ENCODE peak calls at places on chromosome 1, in nine cellular contexts. B, R, K, C, Z, H, E, M and G are unnamed samples. For H3K36me3, the result is how much of the 10 kb centered on the place peaks cover.

GRCh38 chr1:16232316-16232710 is 4.7 kb downstream of the CPLANE2 start:
- DNase-seq in E (no peak), R (no peak), H (no peak), B (no peak), M (no peak), Z (no peak), C (no peak), K (no peak), G (no peak)

GRCh38 chr1:199129247-199129646 is 490.4 kb downstream of the PTPRC start:
- DNase-seq in H (no peak), Z (no peak), R (no peak), E (no peak), B (no peak), K (no peak), M (no peak), C (no peak), G (no peak)

GRCh38 chr1:3000214-3000613 is 21.1 kb upstream of the ACTRT2 start:
- DNase-seq in K (no peak), C (no peak), H (peak), Z (no peak), B (no peak), M (no peak), E (no peak), R (no peak), G (no peak)

GRCh38 chr1:170765712-170766330 is 101.9 kb downstream of the PRRX1 start:
- DNase-seq in M (no peak), C (no peak), B (no peak), Z (no peak), R (no peak), H (no peak), K (no peak), E (no peak), G (no peak)

GRCh38 chr1:151175036-151175741 is 592 bp downstream of the TMOD4 start:
- DNase-seq in R (peak), M (no peak), B (no peak), E (no peak), C (no peak), H (no peak), Z (no peak), K (no peak), G (no peak)

GRCh38 chr1:236809133-236809532 is 14.0 kb downstream of the MTR start:
- DNase-seq in K (no peak), C (no peak), E (peak), Z (no peak), B (no peak), R (no peak), H (no peak), M (no peak), G (no peak)

GRCh38 chr1:170663011-170663410 is 920 bp upstream of the PRRX1 start:
- DNase-seq in E (no peak), H (no peak), Z (no peak), M (no peak), K (no peak), B (no peak), R (no peak), C (no peak), G (no peak)

GRCh38 chr1:225483818-225484656 is 56.2 kb upstream of the LBR start:
- DNase-seq in H (no peak), B (no peak), E (no peak), M (no peak), C (no peak), Z (peak), R (no peak), K (no peak), G (no peak)

GRCh38 chr1:11838349-11839272 is 9.0 kb downstream of the NPPA start:
- DNase-seq in E (peak), K (peak), H (peak), M (peak), Z (peak), R (peak), B (peak), C (peak), G (peak)

GRCh38 chr1:8315573-8316475 is 2.1 kb upstream of the SLC45A1 start:
- DNase-seq in E (no peak), H (no peak), K (no peak), C (no peak), M (peak), B (no peak), R (no peak), Z (no peak), G (peak)

GRCh38 chr1:77060000-77060399 is 159.2 kb downstream of the PIGK start:
- DNase-seq in Z (peak), C (no peak), M (no peak), H (no peak), B (no peak), K (peak), E (peak), R (no peak), G (no peak)

GRCh38 chr1:183567584-183567983 is 22.7 kb downstream of the NCF2 start:
- DNase-seq in C (peak), H (no peak), K (no peak), M (no peak), B (peak), R (peak), E (peak), Z (peak), G (peak)

GRCh38 chr1:109618614-109619404 is 607 bp downstream of the GNAT2 start:
- DNase-seq in Z (no peak), E (peak), M (peak), H (no peak), R (no peak), K (no peak), B (no peak), C (no peak), G (peak)

GRCh38 chr1:234658143-234658542 is 48.2 kb upstream of the IRF2BP2 start:
- DNase-seq in H (no peak), Z (peak), R (no peak), E (peak), M (peak), K (no peak), B (no peak), C (peak), G (peak)

GRCh38 chr1:212981025-212981495 is 30.7 kb downstream of the VASH2 start:
- DNase-seq in H (no peak), M (no peak), Z (peak), K (no peak), E (peak), C (peak), B (peak), R (peak), G (peak)

GRCh38 chr1:78032964-78033796 is 12.6 kb upstream of the GIPC2 start:
- DNase-seq in R (no peak), M (no peak), E (no peak), C (no peak), H (no peak), B (no peak), Z (no peak), K (no peak), G (no peak)

GRCh38 chr1:156249593-156249992 is 1.7 kb upstream of the PAQR6 start:
- DNase-seq in C (no peak), H (no peak), R (no peak), Z (no peak), K (no peak), E (no peak), M (no peak), B (no peak), G (no peak)

GRCh38 chr1:54766726-54767125 is 2.4 kb upstream of the PARS2 start:
- DNase-seq in C (no peak), H (no peak), M (no peak), E (no peak), Z (no peak), R (no peak), B (no peak), K (no peak), G (no peak)

GRCh38 chr1:154346276-154346914 is 21.1 kb downstream of the ATP8B2 start:
- DNase-seq in R (no peak), Z (no peak), E (no peak), C (no peak), B (no peak), K (no peak), M (no peak), H (no peak), G (no peak)

GRCh38 chr1:56436338-56436695 is 143.0 kb downstream of the PLPP3 start:
- DNase-seq in B (no peak), H (no peak), C (no peak), M (no peak), E (no peak), K (peak), Z (no peak), R (no peak), G (no peak)

GRCh38 chr1:25816112-25816718 is 3.5 kb upstream of the MTFR1L start:
- DNase-seq in C (no peak), E (no peak), R (no peak), B (no peak), M (no peak), Z (no peak), K (no peak), H (no peak), G (no peak)

GRCh38 chr1:31745071-31745897 is 18.9 kb downstream of the ADGRB2 start:
- DNase-seq in M (peak), Z (peak), C (peak), E (peak), H (peak), K (no peak), B (peak), R (peak), G (peak)

GRCh38 chr1:92030701-92031107 is 919 bp downstream of the EPHX4 start:
- DNase-seq in K (no peak), R (no peak), C (no peak), H (no peak), E (no peak), B (no peak), Z (no peak), M (peak), G (peak)

GRCh38 chr1:45430486-45430885 is 60.5 kb downstream of the TESK2 start:
- DNase-seq in B (no peak), E (peak), Z (no peak), R (no peak), M (no peak), H (no peak), K (no peak), C (no peak), G (no peak)

GRCh38 chr1:86741947-86742572 is 37.7 kb downstream of the SH3GLB1 start:
- DNase-seq in K (peak), B (no peak), Z (no peak), C (no peak), M (peak), E (peak), H (no peak), R (no peak), G (peak)

GRCh38 chr1:225919906-225920305 is 4.1 kb downstream of the PYCR2 start:
- DNase-seq in K (no peak), M (no peak), Z (peak), E (peak), C (peak), B (peak), H (peak), R (peak), G (no peak)

GRCh38 chr1:183012301-183012994 is 10.8 kb upstream of the LAMC1 start:
- DNase-seq in R (no peak), E (no peak), B (no peak), M (no peak), K (no peak), Z (no peak), H (no peak), C (no peak), G (no peak)

GRCh38 chr1:234871710-234872262 is 256.9 kb downstream of the TOMM20 start:
- DNase-seq in H (no peak), R (no peak), Z (no peak), E (no peak), M (no peak), K (no peak), B (no peak), C (no peak), G (no peak)

GRCh38 chr1:80083892-80084291 is 1077.4 kb upstream of the ADGRL4 start:
- DNase-seq in H (no peak), C (no peak), B (no peak), R (no peak), M (peak), Z (no peak), E (no peak), K (no peak), G (no peak)

GRCh38 chr1:34984435-34985062 is 598 bp downstream of the TMEM35B start:
- DNase-seq in K (no peak), B (no peak), E (peak), Z (no peak), M (no peak), R (peak), H (peak), C (peak), G (peak)

GRCh38 chr1:79587229-79587628 is 580.7 kb upstream of the ADGRL4 start:
- DNase-seq in B (no peak), C (no peak), K (no peak), M (no peak), H (no peak), E (no peak), Z (no peak), R (no peak), G (no peak)

GRCh38 chr1:233289676-233290075 is 5.8 kb downstream of the PCNX2 start:
- DNase-seq in K (no peak), H (no peak), B (no peak), C (no peak), Z (no peak), E (no peak), R (no peak), M (no peak), G (no peak)

GRCh38 chr1:16717174-16718108 is 22.9 kb upstream of the RNU1-4 start:
- DNase-seq in C (no peak), B (no peak), Z (no peak), E (peak), M (no peak), K (no peak), H (peak), R (no peak), G (no peak)

GRCh38 chr1:171881466-171881865 is 40.2 kb downstream of the DNM3 start:
- DNase-seq in K (no peak), M (no peak), C (no peak), E (peak), R (no peak), Z (no peak), H (no peak), B (no peak), G (peak)

GRCh38 chr1:54017979-54018378 is at the start of gene LDLRAD1:
- DNase-seq in R (no peak), H (no peak), B (no peak), Z (no peak), C (no peak), E (peak), K (no peak), M (peak), G (peak)

GRCh38 chr1:206445861-206446495 is 24.3 kb upstream of the IKBKE start:
- DNase-seq in E (no peak), K (no peak), B (no peak), C (no peak), R (no peak), Z (no peak), H (no peak), M (no peak), G (no peak)

GRCh38 chr1:41666991-41667631 is 182.6 kb upstream of the EDN2 start:
- DNase-seq in M (no peak), C (no peak), B (no peak), E (peak), Z (peak), R (no peak), K (no peak), H (no peak), G (peak)

GRCh38 chr1:16139473-16139962 is 16.4 kb downstream of the EPHA2 start:
- DNase-seq in E (no peak), C (peak), B (no peak), R (no peak), K (no peak), H (no peak), M (no peak), Z (no peak), G (no peak)

GRCh38 chr1:116151739-116152576 is 40.8 kb downstream of the MAB21L3 start:
- DNase-seq in R (peak), K (peak), C (peak), Z (peak), E (peak), H (peak), B (peak), M (no peak), G (peak)

GRCh38 chr1:116153692-116154031 is 42.5 kb downstream of the MAB21L3 start:
- DNase-seq in C (no peak), H (no peak), B (no peak), E (no peak), K (no peak), R (no peak), Z (no peak), M (no peak), G (peak)

GRCh38 chr1:116152950-116153691 is 41.9 kb downstream of the MAB21L3 start:
- DNase-seq in K (no peak), Z (no peak), B (no peak), R (no peak), C (no peak), E (peak), H (no peak), M (peak), G (peak)

GRCh38 chr1:116154536-116154935 is 43.3 kb downstream of the MAB21L3 start:
- DNase-seq in R (no peak), H (no peak), C (no peak), E (no peak), Z (no peak), K (no peak), M (no peak), B (no peak), G (no peak)

DNA sequence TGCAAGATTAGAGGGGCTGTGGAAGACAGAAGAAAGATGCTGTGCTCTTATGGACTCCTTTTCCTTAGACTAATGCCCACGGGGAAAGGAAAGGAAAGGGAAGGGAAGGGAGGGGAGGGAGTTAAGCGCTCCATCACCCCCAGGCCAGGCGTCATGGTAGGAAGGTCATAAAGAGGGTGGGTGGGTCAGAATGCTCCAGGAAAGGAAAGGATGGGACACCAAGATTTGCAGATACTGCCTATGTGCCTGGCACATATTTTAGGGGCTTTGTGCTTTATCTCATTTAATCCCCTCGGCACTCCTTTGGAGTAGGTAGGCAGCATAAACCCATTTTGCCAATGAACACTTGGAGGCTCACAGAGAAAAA is 41.4 kb downstream of the MAB21L3 start:
- DNase-seq in H (no peak), Z (no peak), C (no peak), B (no peak), K (no peak), E (no peak), R (no peak), M (no peak), G (no peak)
- H3K4me3 ChIP-seq in H (no peak), Z (peak), C (peak), B (peak), K (peak), E (no peak), R (peak), M (peak), G (no peak)

GRCh38 chr1:28240024-28240423 is 4.1 kb downstream of the ATP5IF1 start:
- DNase-seq in M (no peak), E (no peak), B (no peak), Z (no peak), R (no peak), H (no peak), K (no peak), C (no peak), G (no peak)

GRCh38 chr1:28244549-28245251 is 8.8 kb downstream of the ATP5IF1 start:
- DNase-seq in M (no peak), R (peak), E (no peak), C (no peak), B (no peak), Z (no peak), H (peak), K (no peak), G (no peak)

GRCh38 chr1:28243685-28244439 is 7.9 kb downstream of the ATP5IF1 start:
- DNase-seq in R (no peak), H (no peak), E (peak), B (no peak), M (no peak), K (no peak), Z (no peak), C (no peak), G (peak)

GRCh38 chr1:28239004-28239403 is 3.1 kb downstream of the ATP5IF1 start:
- DNase-seq in R (no peak), Z (no peak), H (no peak), C (no peak), B (no peak), K (no peak), M (no peak), E (no peak), G (no peak)

GRCh38 chr1:28241633-28242241 is 5.8 kb downstream of the ATP5IF1 start:
- DNase-seq in H (no peak), C (no peak), E (no peak), B (no peak), K (no peak), Z (no peak), R (no peak), M (no peak), G (no peak)
- H3K36me3 ChIP-seq in H (under half), C (under half), E (under half), B (under half), K (under half), Z (under half), R (under half), M (under half), G (under half)

DNA sequence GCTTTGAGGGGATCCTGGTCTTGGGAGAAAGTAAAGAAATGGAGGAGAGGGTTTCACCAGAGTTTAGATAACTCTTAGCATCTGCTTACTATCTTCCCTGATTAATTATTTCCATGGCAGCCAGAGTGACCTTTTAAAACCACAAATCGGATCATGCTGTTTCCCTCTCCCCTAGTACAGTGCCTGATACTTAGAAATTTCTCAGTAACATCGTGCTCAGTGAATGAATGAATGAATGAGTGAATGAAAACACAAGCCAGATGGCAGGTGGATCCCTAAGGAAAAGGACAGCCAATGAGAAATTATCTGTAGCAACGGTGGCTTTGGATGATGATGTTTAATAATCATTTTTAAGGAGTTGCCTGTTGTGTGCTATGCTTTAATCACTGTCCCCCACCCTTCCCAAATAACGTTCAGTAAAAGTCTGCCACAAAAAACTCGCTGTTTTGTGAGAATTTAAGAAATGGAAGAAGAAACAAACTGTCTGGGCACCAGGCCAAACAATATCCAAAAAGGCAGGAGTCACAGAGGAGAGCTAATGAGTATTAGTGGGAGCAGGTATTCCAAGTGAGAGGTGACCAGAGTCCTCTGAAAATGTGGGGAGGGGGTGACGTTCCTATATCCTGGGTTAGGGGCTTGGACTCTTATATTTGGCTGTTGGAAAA is 737 bp upstream of the SMAP2 start:
- DNase-seq in R (no peak), B (no peak), H (no peak), K (no peak), E (no peak), M (no peak), Z (no peak), C (no peak), G (no peak)
- H3K4me3 ChIP-seq in R (peak), B (no peak), H (no peak), K (peak), E (no peak), M (peak), Z (peak), C (peak), G (no peak)

GRCh38 chr1:26938004-26938658 is 16.6 kb downstream of the NUDC start:
- DNase-seq in K (no peak), C (no peak), B (peak), M (peak), R (peak), Z (no peak), H (no peak), E (no peak), G (no peak)

GRCh38 chr1:26942656-26943055 is 17.6 kb downstream of the KDF1 start:
- DNase-seq in K (no peak), R (no peak), E (no peak), B (no peak), M (no peak), Z (no peak), C (no peak), H (no peak), G (no peak)

GRCh38 chr1:26936823-26937222 is 15.3 kb downstream of the NUDC start:
- DNase-seq in B (no peak), C (no peak), R (no peak), H (no peak), Z (no peak), E (no peak), M (no peak), K (no peak), G (no peak)

GRCh38 chr1:26941311-26941710 is 19.0 kb downstream of the KDF1 start:
- DNase-seq in C (no peak), E (no peak), B (peak), M (no peak), Z (no peak), K (no peak), H (no peak), R (no peak), G (no peak)

GRCh38 chr1:26938659-26939025 is 17.1 kb downstream of the NUDC start:
- DNase-seq in E (no peak), B (no peak), R (no peak), M (no peak), K (no peak), Z (no peak), C (no peak), H (no peak), G (no peak)
- H3K36me3 ChIP-seq in E (under half), B (under half), R (half or more), M (under half), K (under half), Z (under half), C (half or more), H (under half), G (under half)